ENCODE peak calls at places on chromosomes 2 and 18, in four cellular contexts. N is tibial nerve, Q is sigmoid colon, J is GM23338. A is an unnamed sample.

GRCh38 chr2:18626256-18626668 is 36.9 kb upstream of the NT5C1B start:
- DNase-seq in N (no peak), Q (no peak), J (no peak), A (no peak)

GRCh38 chr2:120589782-120590608 is 145.7 kb upstream of the GLI2 start:
- DNase-seq in N (no peak), Q (no peak), J (no peak), A (no peak)

GRCh38 chr2:99691931-99692330 is 202.1 kb upstream of the REV1 start:
- DNase-seq in N (peak), Q (no peak), J (no peak), A (peak)

GRCh38 chr2:179818546-179818945 is 42.9 kb downstream of the ZNF385B start:
- DNase-seq in N (no peak), Q (no peak), J (no peak), A (no peak)

GRCh38 chr18:35029103-35029502 is 12.1 kb upstream of the MAPRE2 start:
- DNase-seq in N (no peak), Q (no peak), J (no peak), A (no peak)

GRCh38 chr2:131413148-131413747 is 49.3 kb upstream of the RAB6D start:
- DNase-seq in N (peak), Q (no peak), J (peak), A (no peak)

GRCh38 chr2:172179045-172179742 is 76.5 kb upstream of the DLX2 start:
- DNase-seq in N (no peak), Q (no peak), J (no peak), A (no peak)

GRCh38 chr2:202221873-202222272 is 16.5 kb downstream of the SUMO1 start:
- DNase-seq in N (no peak), Q (no peak), J (peak), A (no peak)

GRCh38 chr2:152336103-152336853 is 1.3 kb downstream of the FMNL2 start:
- DNase-seq in N (peak), Q (peak), J (peak), A (peak)

GRCh38 chr2:165691615-165692014 is 102.4 kb downstream of the GALNT3 start:
- DNase-seq in N (no peak), Q (no peak), J (peak), A (no peak)

GRCh38 chr18:22200611-22201225 is 31.3 kb downstream of the GATA6 start:
- DNase-seq in N (no peak), Q (no peak), J (peak), A (no peak)

GRCh38 chr18:46433121-46433826 is 223.7 kb downstream of the LOXHD1 start:
- DNase-seq in N (no peak), Q (no peak), J (peak), A (no peak)

GRCh38 chr2:16055848-16056580 is 115.7 kb downstream of the MYCN start:
- DNase-seq in N (no peak), Q (no peak), J (no peak), A (no peak)

GRCh38 chr2:135052042-135052876 is at the start of gene RAB3GAP1:
- DNase-seq in N (peak), Q (peak), J (peak), A (peak)

GRCh38 chr2:171706152-171706803 is 19.0 kb downstream of the DYNC1I2 start:
- DNase-seq in N (no peak), Q (no peak), J (no peak), A (no peak)

GRCh38 chr2:143251680-143252079 is 122.5 kb downstream of the ARHGAP15 start:
- DNase-seq in N (no peak), Q (no peak), J (no peak), A (no peak)

GRCh38 chr2:113248997-113249770 is 29.5 kb downstream of the PAX8 start:
- DNase-seq in N (peak), Q (peak), J (peak), A (peak)

GRCh38 chr2:241853651-241854341 is 4.9 kb downstream of the PDCD1 start:
- DNase-seq in N (no peak), Q (peak), J (no peak), A (no peak)

GRCh38 chr2:61176755-61177726 is 15.1 kb downstream of the C2orf74 start:
- DNase-seq in N (peak), Q (peak), J (peak), A (peak)

GRCh38 chr18:8750954-8751415 is 45.6 kb downstream of the MTCL1 start:
- DNase-seq in N (no peak), Q (peak), J (no peak), A (peak)

GRCh38 chr2:80258321-80258720 is 46.2 kb downstream of the LRRTM1 start:
- DNase-seq in N (no peak), Q (no peak), J (no peak), A (no peak)

DNA sequence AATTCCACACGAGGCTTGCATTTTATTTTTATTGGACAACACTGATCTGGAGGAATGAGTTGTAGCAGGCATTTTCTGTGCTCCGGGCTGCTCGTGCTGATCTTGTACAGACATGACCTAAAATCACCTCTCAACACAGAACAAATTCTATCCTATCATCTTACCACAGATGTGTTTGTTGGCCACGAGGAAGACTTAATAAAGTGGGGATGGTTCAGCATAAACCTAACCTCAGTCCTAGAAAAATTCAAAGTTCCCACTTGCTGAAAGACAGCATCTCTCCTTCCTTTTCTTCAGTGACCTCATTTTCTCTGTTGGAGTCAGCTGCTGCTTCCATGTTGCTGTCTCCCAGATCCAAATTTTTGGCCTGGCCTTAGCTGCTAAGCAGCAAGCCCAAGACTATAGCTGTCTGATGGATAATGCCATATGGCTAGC is 45.3 kb downstream of the RBKS start:
- DNase-seq in N (no peak), Q (no peak), J (no peak), A (no peak)
- TF ChIP-seq CTCF in N (no peak), Q (no peak), J (no peak), A (no peak)

GRCh38 chr2:157349949-157350510 is 24.4 kb upstream of the ERMN start:
- DNase-seq in N (no peak), Q (no peak), J (no peak), A (no peak)
- H3K27ac ChIP-seq in N (no peak), Q (no peak), J (no peak), A (no peak)

GRCh38 chr2:224210495-224211472 is 171.7 kb upstream of the SERPINE2 start:
- DNase-seq in N (no peak), Q (no peak), J (no peak), A (no peak)
- H3K4me3 ChIP-seq in N (no peak), Q (no peak), J (no peak), A (no peak)

DNA sequence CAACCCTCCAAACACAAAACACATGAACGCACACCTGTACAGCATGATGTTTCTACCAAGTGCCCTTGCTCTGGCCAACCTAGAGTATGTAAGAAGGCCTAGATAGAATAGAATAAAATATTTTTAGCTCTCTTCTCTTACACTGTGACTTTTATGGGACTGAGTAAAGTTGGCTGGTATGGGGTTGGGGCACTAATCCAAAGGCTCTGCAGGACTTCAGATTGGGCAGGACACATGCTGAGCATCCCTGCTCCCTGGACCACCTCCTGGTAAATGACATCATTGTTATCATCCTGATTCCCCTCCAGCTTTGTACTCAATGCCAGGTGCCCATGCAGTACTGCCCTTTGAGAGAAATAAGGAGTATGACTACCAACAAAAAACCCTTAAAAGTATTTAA is 322.2 kb downstream of the SLC8A1 start:
- DNase-seq in N (no peak), Q (peak), J (no peak), A (no peak)
- TF ChIP-seq CTCF in N (no peak), Q (no peak), J (no peak), A (no peak)